ENCODE peak calls at places on chromosomes 7 and 10, in four cellular contexts. C, S, H and A are unnamed samples.

GRCh38 chr7:55185941-55186609 is 167.3 kb downstream of the EGFR start:
- DNase-seq in C (peak; percentile 95), S (no peak), H (no peak), A (no peak)

GRCh38 chr10:24570658-24571426 is 152.8 kb downstream of the ARHGAP21 start:
- DNase-seq in C (no peak), S (no peak), H (no peak), A (no peak)

GRCh38 chr10:9198611-9199010 is 1144.1 kb downstream of the GATA3 start:
- DNase-seq in C (peak; percentile 57), S (no peak), H (no peak), A (no peak)

GRCh38 chr7:155258233-155258575 is 39.5 kb upstream of the INSIG1 start:
- DNase-seq in C (peak; percentile 66), S (no peak), H (no peak), A (no peak)

GRCh38 chr7:100506356-100506930 is 22.7 kb downstream of the NYAP1 start:
- DNase-seq in C (no peak), S (peak; percentile 15), H (no peak), A (no peak)

GRCh38 chr7:659996-660395 is 66.5 kb upstream of the DNAAF5 start:
- DNase-seq in C (no peak), S (no peak), H (no peak), A (no peak)

GRCh38 chr7:42053834-42054233 is 183.2 kb downstream of the GLI3 start:
- DNase-seq in C (no peak), S (no peak), H (no peak), A (no peak)

GRCh38 chr7:44060091-44060947 is 5.0 kb downstream of the PGAM2 start:
- DNase-seq in C (no peak), S (no peak), H (no peak), A (no peak)

GRCh38 chr10:69093933-69094332 is 6.0 kb downstream of the SRGN start:
- DNase-seq in C (peak; percentile 11), S (no peak), H (no peak), A (no peak)

GRCh38 chr10:78559514-78560392 is 509.0 kb upstream of the ZMIZ1 start:
- DNase-seq in C (no peak), S (no peak), H (no peak), A (no peak)

GRCh38 chr7:139365336-139365735 is 5.6 kb downstream of the LUC7L2 start:
- DNase-seq in C (no peak), S (no peak), H (no peak), A (no peak)

GRCh38 chr7:151382079-151382885 is 27.6 kb downstream of the WDR86 start:
- DNase-seq in C (no peak), S (no peak), H (no peak), A (no peak)

GRCh38 chr7:80859272-80859970 is 59.4 kb downstream of the SEMA3C start:
- DNase-seq in C (no peak), S (no peak), H (no peak), A (no peak)

GRCh38 chr10:97503413-97503812 is 4.7 kb downstream of the UBTD1 start:
- DNase-seq in C (no peak), S (no peak), H (no peak), A (no peak)

GRCh38 chr7:157529768-157530560 is 193.2 kb downstream of the DNAJB6 start:
- DNase-seq in C (no peak), S (no peak), H (no peak), A (no peak)

GRCh38 chr10:81040947-81041346 is 503.2 kb downstream of the SH2D4B start:
- DNase-seq in C (no peak), S (no peak), H (no peak), A (no peak)

GRCh38 chr7:93985101-93985500 is 19.1 kb downstream of the BET1 start:
- DNase-seq in C (peak; percentile 29), S (no peak), H (no peak), A (no peak)

DNA sequence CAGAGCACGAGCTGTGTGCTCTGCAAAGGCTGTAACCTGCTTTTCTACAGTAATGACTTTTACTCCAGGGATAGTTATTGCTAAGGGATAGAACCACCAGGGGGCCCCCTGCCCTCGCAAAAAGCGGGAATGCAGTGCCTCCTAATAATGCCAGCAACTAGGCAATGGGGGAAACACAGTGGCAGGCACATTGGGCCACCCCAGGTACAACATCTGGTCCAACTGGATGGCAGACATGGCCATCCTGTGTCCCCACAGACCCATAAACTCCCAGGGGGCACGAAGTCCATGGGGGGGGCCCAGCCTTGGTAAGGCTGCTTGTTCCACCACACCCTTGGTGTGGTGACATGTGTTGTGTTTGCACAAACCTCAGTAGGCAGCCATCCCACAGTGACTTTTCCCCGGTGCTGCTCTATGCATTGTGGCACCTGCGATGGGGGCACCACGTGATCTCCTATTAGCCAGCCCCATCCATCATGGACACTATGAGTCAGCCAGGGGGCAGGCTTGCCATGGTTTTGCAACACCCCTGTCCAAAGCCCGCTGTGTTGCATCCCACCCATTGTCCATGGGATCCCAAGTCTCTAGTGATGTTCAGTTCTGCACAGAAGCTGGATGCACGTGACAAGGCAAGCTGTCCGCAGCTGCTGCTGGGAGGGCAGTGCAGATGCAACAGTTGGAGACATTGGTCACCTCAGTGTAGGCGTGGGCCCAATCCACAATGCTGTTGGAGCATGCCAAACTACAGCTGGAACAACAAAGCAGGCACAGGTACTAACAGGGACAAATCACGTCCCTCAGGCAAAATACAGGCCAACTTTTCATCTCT is 84.0 kb downstream of the ANLN start:
- DNase-seq in C (peak; percentile 91), S (peak; percentile 77), H (peak; percentile 10), A (no peak)
- TF ChIP-seq CTCF in C (peak; percentile 75), S (peak; percentile 75), H (peak; percentile 18), A (peak; percentile 31)

GRCh38 chr7:48168159-48168558 is 3.1 kb upstream of the ABCA13 start:
- DNase-seq in C (peak; percentile 84), S (no peak), H (no peak), A (no peak)
- TF ChIP-seq CTCF in C (peak; percentile 73), S (no peak), H (no peak), A (no peak)

GRCh38 chr10:73948947-73949633 is 38.2 kb downstream of the PLAU start:
- DNase-seq in C (no peak), S (no peak), H (no peak), A (no peak)

GRCh38 chr10:73941300-73941699 is 30.4 kb downstream of the PLAU start:
- DNase-seq in C (no peak), S (no peak), H (no peak), A (no peak)

GRCh38 chr10:73946253-73947145 is 35.6 kb downstream of the PLAU start:
- DNase-seq in C (no peak), S (no peak), H (no peak), A (no peak)

GRCh38 chr10:73940634-73941221 is 29.8 kb downstream of the PLAU start:
- DNase-seq in C (no peak), S (peak; percentile 92), H (peak; percentile 88), A (peak; percentile 89)

DNA sequence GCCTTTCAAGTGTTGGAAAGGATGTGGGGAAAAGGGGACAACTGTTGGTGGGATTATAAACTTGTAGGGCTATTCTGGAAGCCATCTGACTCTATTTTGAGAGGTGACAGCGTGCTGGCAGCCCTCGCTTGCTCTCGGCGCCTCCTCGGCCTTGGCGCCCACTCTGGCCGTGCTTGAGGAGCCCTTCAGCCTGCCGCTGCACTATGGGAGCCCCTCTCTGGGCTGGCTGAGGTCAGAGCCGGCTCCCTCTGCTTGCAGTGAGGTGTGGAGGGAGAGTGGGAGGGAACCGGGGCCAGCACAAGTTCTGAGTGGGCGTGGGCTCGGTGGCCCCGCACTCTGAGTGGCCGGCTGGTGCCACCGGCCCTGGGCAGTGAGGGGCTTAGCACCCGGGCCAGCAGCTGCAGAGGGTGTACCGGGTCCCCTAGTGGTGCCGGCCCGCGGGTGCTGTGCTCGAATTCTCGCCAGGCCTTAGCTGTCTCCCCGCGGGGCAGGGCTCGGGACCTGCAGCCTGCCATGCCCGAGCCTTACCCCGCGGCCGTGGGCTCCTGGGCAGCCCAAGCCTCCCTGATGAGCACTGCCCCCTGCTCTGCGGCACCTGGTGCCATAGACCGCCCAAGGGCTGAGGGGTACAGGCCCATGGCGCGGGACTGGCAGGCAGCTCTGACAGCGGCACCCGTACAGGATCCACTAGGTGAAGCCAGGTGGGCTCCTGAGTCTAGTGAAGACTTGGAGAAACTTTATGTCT is 33.6 kb downstream of the PLAU start:
- DNase-seq in C (no peak), S (no peak), H (no peak), A (no peak)
- TF ChIP-seq CTCF in C (no peak), S (no peak), H (no peak), A (no peak)

DNA sequence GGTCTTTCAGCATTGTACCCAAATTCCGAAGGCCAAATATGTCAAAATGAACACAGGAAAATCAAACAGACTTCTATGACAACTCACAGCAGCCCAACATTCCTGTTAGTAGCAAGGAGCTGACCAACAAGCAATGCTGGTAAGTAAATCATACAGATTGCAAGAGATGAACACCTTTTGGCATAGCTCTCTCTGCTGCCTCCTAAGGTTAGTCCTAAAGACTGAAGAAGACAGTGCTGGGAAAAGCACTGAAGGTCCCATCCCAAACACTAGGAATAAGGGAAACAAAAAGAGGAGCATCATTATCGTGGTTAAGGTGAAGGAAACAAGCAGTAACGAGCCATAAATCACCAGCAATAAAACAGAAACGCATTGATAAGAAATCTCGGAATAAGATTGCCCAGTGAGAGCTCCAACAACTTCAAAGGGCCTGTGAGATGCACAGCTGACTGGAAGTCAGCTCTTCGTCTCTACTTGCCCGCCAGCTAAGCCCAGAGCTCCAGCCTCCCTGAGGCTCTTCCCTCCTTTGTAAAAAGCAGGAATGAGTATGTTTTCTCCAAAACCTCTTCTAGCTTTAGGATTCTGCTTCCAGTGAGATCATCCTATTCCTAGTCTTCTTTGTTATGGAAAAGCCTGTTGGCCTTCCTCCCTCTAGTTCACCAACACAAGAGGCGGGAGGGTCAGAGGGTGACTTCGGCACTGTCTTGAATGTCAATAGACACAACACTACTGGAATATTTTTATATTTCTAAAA is 15.3 kb downstream of the NUDT5 start:
- DNase-seq in C (peak; percentile 60), S (no peak), H (no peak), A (no peak)
- TF ChIP-seq CTCF in C (peak; percentile 28), S (no peak), H (no peak), A (no peak)